ENCODE peak calls at places on chromosome 18, in nine cellular contexts. One of them, this sample, is unnamed. For H3K4me1, the result is how much of the 10 kb centered on the place peaks cover.

GRCh38 chr18:79410171-79410641 is 14.5 kb downstream of the NFATC1 start:
- DNase-seq in lung: no peak
- DNase-seq in left lung: peak
- DNase-seq in testis: no peak
- DNase-seq in trophoblast cell: no peak
- DNase-seq in breast epithelium: no peak
- DNase-seq in right cardiac atrium: peak
- DNase-seq in neural progenitor cell: no peak
- DNase-seq in ovary: no peak
- DNase-seq in this sample: no peak

GRCh38 chr18:74692367-74693013 is 94.8 kb downstream of the ZNF407 start:
- DNase-seq in testis: no peak
- DNase-seq in right cardiac atrium: no peak
- DNase-seq in breast epithelium: no peak
- DNase-seq in trophoblast cell: no peak
- DNase-seq in ovary: no peak
- DNase-seq in lung: no peak
- DNase-seq in neural progenitor cell: no peak
- DNase-seq in left lung: no peak
- DNase-seq in this sample: no peak

GRCh38 chr18:32920796-32921787 is 148.3 kb upstream of the KLHL14 start:
- DNase-seq in left lung: no peak
- DNase-seq in testis: no peak
- DNase-seq in lung: no peak
- DNase-seq in breast epithelium: no peak
- DNase-seq in right cardiac atrium: no peak
- DNase-seq in trophoblast cell: peak
- DNase-seq in ovary: no peak
- DNase-seq in neural progenitor cell: no peak
- DNase-seq in this sample: no peak

GRCh38 chr18:77392323-77392722 is 142.7 kb downstream of the GALR1 start:
- DNase-seq in ovary: no peak
- DNase-seq in left lung: no peak
- DNase-seq in testis: no peak
- DNase-seq in lung: no peak
- DNase-seq in breast epithelium: no peak
- DNase-seq in right cardiac atrium: no peak
- DNase-seq in trophoblast cell: no peak
- DNase-seq in neural progenitor cell: no peak
- DNase-seq in this sample: no peak

GRCh38 chr18:3994061-3994687 is 460.9 kb downstream of the DLGAP1 start:
- DNase-seq in ovary: no peak
- DNase-seq in right cardiac atrium: no peak
- DNase-seq in left lung: no peak
- DNase-seq in neural progenitor cell: no peak
- DNase-seq in breast epithelium: no peak
- DNase-seq in trophoblast cell: no peak
- DNase-seq in lung: no peak
- DNase-seq in testis: peak
- DNase-seq in this sample: no peak

GRCh38 chr18:76476665-76477561 is 18.1 kb downstream of the ZNF516 start:
- DNase-seq in left lung: no peak
- DNase-seq in lung: no peak
- DNase-seq in ovary: no peak
- DNase-seq in neural progenitor cell: no peak
- DNase-seq in right cardiac atrium: no peak
- DNase-seq in trophoblast cell: peak
- DNase-seq in breast epithelium: no peak
- DNase-seq in testis: no peak
- DNase-seq in this sample: peak

GRCh38 chr18:32438173-32438572 is 32.5 kb downstream of the GAREM1 start:
- DNase-seq in testis: no peak
- DNase-seq in breast epithelium: no peak
- DNase-seq in lung: no peak
- DNase-seq in right cardiac atrium: peak
- DNase-seq in trophoblast cell: no peak
- DNase-seq in ovary: peak
- DNase-seq in left lung: no peak
- DNase-seq in neural progenitor cell: no peak
- DNase-seq in this sample: no peak

GRCh38 chr18:3877678-3878077 is 427.7 kb downstream of the TGIF1 start:
- DNase-seq in breast epithelium: no peak
- DNase-seq in neural progenitor cell: no peak
- DNase-seq in left lung: no peak
- DNase-seq in right cardiac atrium: no peak
- DNase-seq in testis: no peak
- DNase-seq in lung: no peak
- DNase-seq in trophoblast cell: peak
- DNase-seq in ovary: no peak
- DNase-seq in this sample: no peak

DNA sequence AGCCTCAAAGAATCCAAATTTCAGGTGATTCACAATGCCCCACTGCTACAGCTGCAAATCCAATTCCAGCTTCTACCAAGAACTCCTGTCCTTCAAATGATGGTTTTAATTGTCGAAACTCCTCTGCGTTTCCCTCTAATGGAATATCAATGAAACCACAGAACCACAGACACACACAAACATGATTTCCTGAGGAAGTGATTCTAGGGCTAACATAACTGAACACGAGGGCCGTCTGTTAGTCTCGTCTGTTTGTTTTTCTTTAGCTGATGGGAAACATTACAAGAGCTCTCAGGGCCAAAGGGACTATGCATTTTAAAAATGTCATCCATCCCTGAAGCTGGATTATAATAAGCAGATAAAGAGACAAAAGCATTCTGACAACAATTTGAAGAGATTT is 59.4 kb downstream of the RNF152 start:
- DNase-seq in ovary: no peak
- DNase-seq in neural progenitor cell: no peak
- DNase-seq in left lung: no peak
- DNase-seq in trophoblast cell: no peak
- DNase-seq in right cardiac atrium: no peak
- DNase-seq in lung: no peak
- DNase-seq in testis: no peak
- DNase-seq in breast epithelium: no peak
- DNase-seq in this sample: no peak
- H3K27ac ChIP-seq in ovary: no peak
- H3K27ac ChIP-seq in neural progenitor cell: no peak
- H3K27ac ChIP-seq in left lung: no peak
- H3K27ac ChIP-seq in trophoblast cell: no peak
- H3K27ac ChIP-seq in right cardiac atrium: no peak
- H3K27ac ChIP-seq in lung: no peak
- H3K27ac ChIP-seq in testis: no peak
- H3K27ac ChIP-seq in breast epithelium: peak
- H3K27ac ChIP-seq in this sample: no peak

GRCh38 chr18:59268127-59268721 is 5.0 kb downstream of the RAX start:
- DNase-seq in breast epithelium: no peak
- DNase-seq in right cardiac atrium: no peak
- DNase-seq in testis: no peak
- DNase-seq in ovary: no peak
- DNase-seq in lung: no peak
- DNase-seq in neural progenitor cell: peak
- DNase-seq in trophoblast cell: no peak
- DNase-seq in left lung: no peak
- DNase-seq in this sample: no peak

GRCh38 chr18:59270689-59271257 is 2.5 kb downstream of the RAX start:
- DNase-seq in ovary: no peak
- DNase-seq in right cardiac atrium: no peak
- DNase-seq in testis: no peak
- DNase-seq in trophoblast cell: peak
- DNase-seq in neural progenitor cell: no peak
- DNase-seq in left lung: no peak
- DNase-seq in lung: no peak
- DNase-seq in breast epithelium: no peak
- DNase-seq in this sample: no peak

GRCh38 chr18:59268722-59269562 is 4.3 kb downstream of the RAX start:
- DNase-seq in breast epithelium: no peak
- DNase-seq in neural progenitor cell: peak
- DNase-seq in left lung: peak
- DNase-seq in lung: no peak
- DNase-seq in ovary: no peak
- DNase-seq in right cardiac atrium: peak
- DNase-seq in trophoblast cell: peak
- DNase-seq in testis: peak
- DNase-seq in this sample: no peak

GRCh38 chr18:59271606-59272220 is 1.5 kb downstream of the RAX start:
- DNase-seq in trophoblast cell: no peak
- DNase-seq in neural progenitor cell: peak
- DNase-seq in breast epithelium: no peak
- DNase-seq in lung: no peak
- DNase-seq in ovary: no peak
- DNase-seq in testis: no peak
- DNase-seq in right cardiac atrium: no peak
- DNase-seq in left lung: no peak
- DNase-seq in this sample: no peak

GRCh38 chr18:59269563-59270214 is 3.6 kb downstream of the RAX start:
- DNase-seq in neural progenitor cell: no peak
- DNase-seq in lung: no peak
- DNase-seq in breast epithelium: no peak
- DNase-seq in left lung: no peak
- DNase-seq in ovary: no peak
- DNase-seq in trophoblast cell: no peak
- DNase-seq in testis: no peak
- DNase-seq in right cardiac atrium: no peak
- DNase-seq in this sample: no peak
- H3K4me3 ChIP-seq in neural progenitor cell: peak
- H3K4me3 ChIP-seq in lung: no peak
- H3K4me3 ChIP-seq in breast epithelium: peak
- H3K4me3 ChIP-seq in left lung: no peak
- H3K4me3 ChIP-seq in ovary: no peak
- H3K4me3 ChIP-seq in trophoblast cell: peak
- H3K4me3 ChIP-seq in testis: no peak
- H3K4me3 ChIP-seq in right cardiac atrium: peak
- H3K4me3 ChIP-seq in this sample: no peak

GRCh38 chr18:46414863-46415262 is 242.2 kb downstream of the LOXHD1 start:
- DNase-seq in lung: no peak
- DNase-seq in breast epithelium: no peak
- DNase-seq in left lung: no peak
- DNase-seq in neural progenitor cell: peak
- DNase-seq in right cardiac atrium: no peak
- DNase-seq in testis: no peak
- DNase-seq in ovary: no peak
- DNase-seq in trophoblast cell: no peak
- DNase-seq in this sample: no peak

GRCh38 chr18:46411862-46412690 is 244.9 kb downstream of the LOXHD1 start:
- DNase-seq in trophoblast cell: no peak
- DNase-seq in left lung: no peak
- DNase-seq in lung: no peak
- DNase-seq in testis: peak
- DNase-seq in neural progenitor cell: no peak
- DNase-seq in ovary: peak
- DNase-seq in breast epithelium: peak
- DNase-seq in right cardiac atrium: peak
- DNase-seq in this sample: peak

GRCh38 chr18:46411191-46411590 is 245.8 kb downstream of the LOXHD1 start:
- DNase-seq in ovary: no peak
- DNase-seq in trophoblast cell: no peak
- DNase-seq in left lung: no peak
- DNase-seq in testis: no peak
- DNase-seq in right cardiac atrium: no peak
- DNase-seq in lung: no peak
- DNase-seq in breast epithelium: no peak
- DNase-seq in neural progenitor cell: no peak
- DNase-seq in this sample: no peak

GRCh38 chr18:46413684-46414083 is 243.3 kb downstream of the LOXHD1 start:
- DNase-seq in ovary: no peak
- DNase-seq in lung: no peak
- DNase-seq in testis: no peak
- DNase-seq in right cardiac atrium: no peak
- DNase-seq in breast epithelium: no peak
- DNase-seq in left lung: no peak
- DNase-seq in trophoblast cell: no peak
- DNase-seq in neural progenitor cell: no peak
- DNase-seq in this sample: no peak

DNA sequence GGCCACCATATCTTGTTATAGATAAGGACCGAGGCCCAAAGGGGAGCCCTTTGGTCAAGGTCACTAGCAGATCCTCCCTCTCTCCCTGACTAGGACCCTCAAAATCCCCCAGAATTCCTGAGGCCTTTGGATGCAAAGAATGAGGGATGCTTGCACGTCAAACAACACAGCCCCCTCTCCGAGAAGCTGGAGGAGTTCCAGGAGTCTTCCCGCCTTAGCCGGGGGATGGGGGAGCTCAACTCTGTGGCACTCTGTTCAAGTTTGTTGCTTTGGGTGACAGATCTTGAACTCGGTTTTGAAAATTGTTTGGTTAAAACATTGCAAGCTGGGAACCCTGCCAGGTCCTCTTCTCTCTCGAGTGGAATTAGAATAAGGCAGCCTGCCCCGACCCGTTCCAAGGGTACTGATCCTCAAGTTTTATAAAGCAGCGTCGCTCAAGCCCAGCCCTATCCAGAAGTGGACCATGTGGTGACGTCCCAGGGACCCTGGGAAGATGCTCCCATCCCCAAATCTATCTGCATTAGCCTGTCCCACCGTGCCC is 244.1 kb downstream of the LOXHD1 start:
- DNase-seq in left lung: no peak
- DNase-seq in ovary: peak
- DNase-seq in trophoblast cell: no peak
- DNase-seq in right cardiac atrium: no peak
- DNase-seq in testis: peak
- DNase-seq in breast epithelium: peak
- DNase-seq in lung: peak
- DNase-seq in neural progenitor cell: no peak
- DNase-seq in this sample: peak
- H3K4me1 ChIP-seq in left lung: under half
- H3K4me1 ChIP-seq in ovary: under half
- H3K4me1 ChIP-seq in trophoblast cell: under half
- H3K4me1 ChIP-seq in right cardiac atrium: under half
- H3K4me1 ChIP-seq in testis: under half
- H3K4me1 ChIP-seq in breast epithelium: under half
- H3K4me1 ChIP-seq in lung: under half
- H3K4me1 ChIP-seq in neural progenitor cell: under half
- H3K4me1 ChIP-seq in this sample: under half

GRCh38 chr18:44679056-44679911 is 1.4 kb upstream of the SETBP1 start:
- DNase-seq in neural progenitor cell: peak
- DNase-seq in testis: peak
- DNase-seq in ovary: peak
- DNase-seq in trophoblast cell: peak
- DNase-seq in breast epithelium: peak
- DNase-seq in right cardiac atrium: peak
- DNase-seq in left lung: peak
- DNase-seq in lung: peak
- DNase-seq in this sample: peak

GRCh38 chr18:44680271-44681038 is at the start of gene SETBP1:
- DNase-seq in ovary: peak
- DNase-seq in breast epithelium: peak
- DNase-seq in right cardiac atrium: peak
- DNase-seq in trophoblast cell: peak
- DNase-seq in neural progenitor cell: peak
- DNase-seq in left lung: peak
- DNase-seq in testis: peak
- DNase-seq in lung: peak
- DNase-seq in this sample: peak

GRCh38 chr18:44677933-44678332 is 2.8 kb upstream of the SETBP1 start:
- DNase-seq in trophoblast cell: no peak
- DNase-seq in ovary: no peak
- DNase-seq in breast epithelium: no peak
- DNase-seq in lung: no peak
- DNase-seq in left lung: no peak
- DNase-seq in testis: no peak
- DNase-seq in right cardiac atrium: no peak
- DNase-seq in neural progenitor cell: no peak
- DNase-seq in this sample: no peak

GRCh38 chr18:44679912-44680270 is 797 bp upstream of the SETBP1 start:
- DNase-seq in breast epithelium: peak
- DNase-seq in testis: peak
- DNase-seq in neural progenitor cell: peak
- DNase-seq in lung: no peak
- DNase-seq in left lung: peak
- DNase-seq in ovary: peak
- DNase-seq in trophoblast cell: peak
- DNase-seq in right cardiac atrium: peak
- DNase-seq in this sample: peak

GRCh38 chr18:44678725-44679055 is 2.0 kb upstream of the SETBP1 start:
- DNase-seq in left lung: no peak
- DNase-seq in ovary: no peak
- DNase-seq in lung: no peak
- DNase-seq in right cardiac atrium: no peak
- DNase-seq in trophoblast cell: no peak
- DNase-seq in neural progenitor cell: no peak
- DNase-seq in breast epithelium: no peak
- DNase-seq in testis: no peak
- DNase-seq in this sample: no peak
- H3K27ac ChIP-seq in left lung: no peak
- H3K27ac ChIP-seq in ovary: no peak
- H3K27ac ChIP-seq in lung: no peak
- H3K27ac ChIP-seq in right cardiac atrium: no peak
- H3K27ac ChIP-seq in trophoblast cell: no peak
- H3K27ac ChIP-seq in neural progenitor cell: no peak
- H3K27ac ChIP-seq in breast epithelium: peak
- H3K27ac ChIP-seq in testis: peak
- H3K27ac ChIP-seq in this sample: peak

This sample was measured in colonic mucosa.